ENCODE peak calls at places on chromosomes 7 and 10, in ten cellular contexts. One of them, this sample, is unnamed.

GRCh38 chr7:84112771-84113170 is 81.8 kb downstream of the SEMA3A start:
- DNase-seq in stimulated activated CD4-positive, alpha-beta T cell treated with anti-CD3 and anti-CD28 coated beads, Interleukin-12 subunit alpha, Interleukin-12 subunit beta, amount 100 ng/mL, for 48 hours: no peak
- DNase-seq in activated CD8-positive, alpha-beta memory T cell treated with anti-CD3 and anti-CD28 coated beads for 1 hour: no peak
- DNase-seq in activated CD4-positive, alpha-beta T cell treated with anti-CD3 and anti-CD28 coated beads, Interleukin-2, amount 10 ng/mL, durations not matched to agents 7 days and 5 days: no peak
- DNase-seq in A549: no peak
- DNase-seq in stimulated activated CD8-positive, alpha-beta memory T cell treated with anti-CD3 and anti-CD28 coated beads, Interleukin-15, amount 100 ng/mL, for 24 hours: no peak
- DNase-seq in mammary epithelial cell: no peak
- DNase-seq in cardiac muscle cell: no peak
- DNase-seq in BJ: no peak
- DNase-seq in HS-27A: no peak
- DNase-seq in this sample: no peak

GRCh38 chr7:816751-817671 is 15.3 kb upstream of the SUN1 start:
- DNase-seq in stimulated activated CD4-positive, alpha-beta T cell treated with anti-CD3 and anti-CD28 coated beads, Interleukin-12 subunit alpha, Interleukin-12 subunit beta, amount 100 ng/mL, for 48 hours: peak
- DNase-seq in activated CD8-positive, alpha-beta memory T cell treated with anti-CD3 and anti-CD28 coated beads for 1 hour: no peak
- DNase-seq in activated CD4-positive, alpha-beta T cell treated with anti-CD3 and anti-CD28 coated beads, Interleukin-2, amount 10 ng/mL, durations not matched to agents 7 days and 5 days: peak
- DNase-seq in A549: peak
- DNase-seq in stimulated activated CD8-positive, alpha-beta memory T cell treated with anti-CD3 and anti-CD28 coated beads, Interleukin-15, amount 100 ng/mL, for 24 hours: no peak
- DNase-seq in mammary epithelial cell: peak
- DNase-seq in cardiac muscle cell: peak
- DNase-seq in BJ: no peak
- DNase-seq in HS-27A: no peak
- DNase-seq in this sample: no peak

GRCh38 chr10:103154464-103155299 is 38.4 kb downstream of the NT5C2 start:
- DNase-seq in stimulated activated CD4-positive, alpha-beta T cell treated with anti-CD3 and anti-CD28 coated beads, Interleukin-12 subunit alpha, Interleukin-12 subunit beta, amount 100 ng/mL, for 48 hours: no peak
- DNase-seq in activated CD8-positive, alpha-beta memory T cell treated with anti-CD3 and anti-CD28 coated beads for 1 hour: no peak
- DNase-seq in activated CD4-positive, alpha-beta T cell treated with anti-CD3 and anti-CD28 coated beads, Interleukin-2, amount 10 ng/mL, durations not matched to agents 7 days and 5 days: no peak
- DNase-seq in A549: no peak
- DNase-seq in stimulated activated CD8-positive, alpha-beta memory T cell treated with anti-CD3 and anti-CD28 coated beads, Interleukin-15, amount 100 ng/mL, for 24 hours: no peak
- DNase-seq in mammary epithelial cell: no peak
- DNase-seq in cardiac muscle cell: peak
- DNase-seq in BJ: no peak
- DNase-seq in HS-27A: no peak
- DNase-seq in this sample: no peak

GRCh38 chr7:79051915-79052314 is 401.6 kb downstream of the MAGI2 start:
- DNase-seq in stimulated activated CD4-positive, alpha-beta T cell treated with anti-CD3 and anti-CD28 coated beads, Interleukin-12 subunit alpha, Interleukin-12 subunit beta, amount 100 ng/mL, for 48 hours: no peak
- DNase-seq in activated CD8-positive, alpha-beta memory T cell treated with anti-CD3 and anti-CD28 coated beads for 1 hour: no peak
- DNase-seq in activated CD4-positive, alpha-beta T cell treated with anti-CD3 and anti-CD28 coated beads, Interleukin-2, amount 10 ng/mL, durations not matched to agents 7 days and 5 days: no peak
- DNase-seq in A549: no peak
- DNase-seq in stimulated activated CD8-positive, alpha-beta memory T cell treated with anti-CD3 and anti-CD28 coated beads, Interleukin-15, amount 100 ng/mL, for 24 hours: no peak
- DNase-seq in mammary epithelial cell: peak
- DNase-seq in cardiac muscle cell: no peak
- DNase-seq in BJ: no peak
- DNase-seq in HS-27A: no peak
- DNase-seq in this sample: no peak

GRCh38 chr7:129840757-129841156 is 112.0 kb downstream of the UBE2H start:
- DNase-seq in stimulated activated CD4-positive, alpha-beta T cell treated with anti-CD3 and anti-CD28 coated beads, Interleukin-12 subunit alpha, Interleukin-12 subunit beta, amount 100 ng/mL, for 48 hours: no peak
- DNase-seq in activated CD8-positive, alpha-beta memory T cell treated with anti-CD3 and anti-CD28 coated beads for 1 hour: no peak
- DNase-seq in activated CD4-positive, alpha-beta T cell treated with anti-CD3 and anti-CD28 coated beads, Interleukin-2, amount 10 ng/mL, durations not matched to agents 7 days and 5 days: no peak
- DNase-seq in A549: no peak
- DNase-seq in stimulated activated CD8-positive, alpha-beta memory T cell treated with anti-CD3 and anti-CD28 coated beads, Interleukin-15, amount 100 ng/mL, for 24 hours: no peak
- DNase-seq in mammary epithelial cell: no peak
- DNase-seq in cardiac muscle cell: peak
- DNase-seq in BJ: no peak
- DNase-seq in HS-27A: no peak
- DNase-seq in this sample: no peak

GRCh38 chr7:28685291-28685659 is 272.9 kb downstream of the TRIL start:
- DNase-seq in stimulated activated CD4-positive, alpha-beta T cell treated with anti-CD3 and anti-CD28 coated beads, Interleukin-12 subunit alpha, Interleukin-12 subunit beta, amount 100 ng/mL, for 48 hours: no peak
- DNase-seq in activated CD8-positive, alpha-beta memory T cell treated with anti-CD3 and anti-CD28 coated beads for 1 hour: no peak
- DNase-seq in activated CD4-positive, alpha-beta T cell treated with anti-CD3 and anti-CD28 coated beads, Interleukin-2, amount 10 ng/mL, durations not matched to agents 7 days and 5 days: no peak
- DNase-seq in A549: no peak
- DNase-seq in stimulated activated CD8-positive, alpha-beta memory T cell treated with anti-CD3 and anti-CD28 coated beads, Interleukin-15, amount 100 ng/mL, for 24 hours: no peak
- DNase-seq in mammary epithelial cell: no peak
- DNase-seq in cardiac muscle cell: no peak
- DNase-seq in BJ: no peak
- DNase-seq in HS-27A: no peak
- DNase-seq in this sample: no peak

GRCh38 chr10:33005322-33006282 is 47.6 kb upstream of the ITGB1 start:
- DNase-seq in stimulated activated CD4-positive, alpha-beta T cell treated with anti-CD3 and anti-CD28 coated beads, Interleukin-12 subunit alpha, Interleukin-12 subunit beta, amount 100 ng/mL, for 48 hours: no peak
- DNase-seq in activated CD8-positive, alpha-beta memory T cell treated with anti-CD3 and anti-CD28 coated beads for 1 hour: no peak
- DNase-seq in activated CD4-positive, alpha-beta T cell treated with anti-CD3 and anti-CD28 coated beads, Interleukin-2, amount 10 ng/mL, durations not matched to agents 7 days and 5 days: no peak
- DNase-seq in A549: peak
- DNase-seq in stimulated activated CD8-positive, alpha-beta memory T cell treated with anti-CD3 and anti-CD28 coated beads, Interleukin-15, amount 100 ng/mL, for 24 hours: no peak
- DNase-seq in mammary epithelial cell: peak
- DNase-seq in cardiac muscle cell: peak
- DNase-seq in BJ: peak
- DNase-seq in HS-27A: peak
- DNase-seq in this sample: peak

GRCh38 chr10:132498562-132499366 is 38.8 kb upstream of the INPP5A start:
- DNase-seq in stimulated activated CD4-positive, alpha-beta T cell treated with anti-CD3 and anti-CD28 coated beads, Interleukin-12 subunit alpha, Interleukin-12 subunit beta, amount 100 ng/mL, for 48 hours: no peak
- DNase-seq in activated CD8-positive, alpha-beta memory T cell treated with anti-CD3 and anti-CD28 coated beads for 1 hour: no peak
- DNase-seq in activated CD4-positive, alpha-beta T cell treated with anti-CD3 and anti-CD28 coated beads, Interleukin-2, amount 10 ng/mL, durations not matched to agents 7 days and 5 days: no peak
- DNase-seq in A549: no peak
- DNase-seq in stimulated activated CD8-positive, alpha-beta memory T cell treated with anti-CD3 and anti-CD28 coated beads, Interleukin-15, amount 100 ng/mL, for 24 hours: no peak
- DNase-seq in mammary epithelial cell: no peak
- DNase-seq in cardiac muscle cell: no peak
- DNase-seq in BJ: no peak
- DNase-seq in HS-27A: no peak
- DNase-seq in this sample: no peak

GRCh38 chr10:108132303-108132702 is 967.8 kb upstream of the SORCS1 start:
- DNase-seq in stimulated activated CD4-positive, alpha-beta T cell treated with anti-CD3 and anti-CD28 coated beads, Interleukin-12 subunit alpha, Interleukin-12 subunit beta, amount 100 ng/mL, for 48 hours: no peak
- DNase-seq in activated CD8-positive, alpha-beta memory T cell treated with anti-CD3 and anti-CD28 coated beads for 1 hour: no peak
- DNase-seq in activated CD4-positive, alpha-beta T cell treated with anti-CD3 and anti-CD28 coated beads, Interleukin-2, amount 10 ng/mL, durations not matched to agents 7 days and 5 days: no peak
- DNase-seq in A549: no peak
- DNase-seq in stimulated activated CD8-positive, alpha-beta memory T cell treated with anti-CD3 and anti-CD28 coated beads, Interleukin-15, amount 100 ng/mL, for 24 hours: no peak
- DNase-seq in mammary epithelial cell: peak
- DNase-seq in cardiac muscle cell: no peak
- DNase-seq in BJ: no peak
- DNase-seq in HS-27A: no peak
- DNase-seq in this sample: no peak

GRCh38 chr10:47247190-47248059 is 52.6 kb upstream of the GDF10 start:
- DNase-seq in stimulated activated CD4-positive, alpha-beta T cell treated with anti-CD3 and anti-CD28 coated beads, Interleukin-12 subunit alpha, Interleukin-12 subunit beta, amount 100 ng/mL, for 48 hours: no peak
- DNase-seq in activated CD8-positive, alpha-beta memory T cell treated with anti-CD3 and anti-CD28 coated beads for 1 hour: no peak
- DNase-seq in activated CD4-positive, alpha-beta T cell treated with anti-CD3 and anti-CD28 coated beads, Interleukin-2, amount 10 ng/mL, durations not matched to agents 7 days and 5 days: no peak
- DNase-seq in A549: no peak
- DNase-seq in stimulated activated CD8-positive, alpha-beta memory T cell treated with anti-CD3 and anti-CD28 coated beads, Interleukin-15, amount 100 ng/mL, for 24 hours: no peak
- DNase-seq in mammary epithelial cell: no peak
- DNase-seq in cardiac muscle cell: peak
- DNase-seq in BJ: no peak
- DNase-seq in HS-27A: no peak
- DNase-seq in this sample: no peak

GRCh38 chr7:106864298-106865081 is 592 bp upstream of the PIK3CG start:
- DNase-seq in stimulated activated CD4-positive, alpha-beta T cell treated with anti-CD3 and anti-CD28 coated beads, Interleukin-12 subunit alpha, Interleukin-12 subunit beta, amount 100 ng/mL, for 48 hours: no peak
- DNase-seq in activated CD8-positive, alpha-beta memory T cell treated with anti-CD3 and anti-CD28 coated beads for 1 hour: no peak
- DNase-seq in activated CD4-positive, alpha-beta T cell treated with anti-CD3 and anti-CD28 coated beads, Interleukin-2, amount 10 ng/mL, durations not matched to agents 7 days and 5 days: peak
- DNase-seq in A549: no peak
- DNase-seq in stimulated activated CD8-positive, alpha-beta memory T cell treated with anti-CD3 and anti-CD28 coated beads, Interleukin-15, amount 100 ng/mL, for 24 hours: no peak
- DNase-seq in mammary epithelial cell: no peak
- DNase-seq in cardiac muscle cell: peak
- DNase-seq in BJ: no peak
- DNase-seq in HS-27A: no peak
- DNase-seq in this sample: no peak

GRCh38 chr10:77332256-77332655 is 305.4 kb downstream of the KCNMA1 start:
- DNase-seq in stimulated activated CD4-positive, alpha-beta T cell treated with anti-CD3 and anti-CD28 coated beads, Interleukin-12 subunit alpha, Interleukin-12 subunit beta, amount 100 ng/mL, for 48 hours: no peak
- DNase-seq in activated CD8-positive, alpha-beta memory T cell treated with anti-CD3 and anti-CD28 coated beads for 1 hour: no peak
- DNase-seq in activated CD4-positive, alpha-beta T cell treated with anti-CD3 and anti-CD28 coated beads, Interleukin-2, amount 10 ng/mL, durations not matched to agents 7 days and 5 days: no peak
- DNase-seq in A549: no peak
- DNase-seq in stimulated activated CD8-positive, alpha-beta memory T cell treated with anti-CD3 and anti-CD28 coated beads, Interleukin-15, amount 100 ng/mL, for 24 hours: no peak
- DNase-seq in mammary epithelial cell: no peak
- DNase-seq in cardiac muscle cell: no peak
- DNase-seq in BJ: no peak
- DNase-seq in HS-27A: no peak
- DNase-seq in this sample: no peak

GRCh38 chr7:73893342-73894101 is 32.6 kb downstream of the TMEM270 start:
- DNase-seq in stimulated activated CD4-positive, alpha-beta T cell treated with anti-CD3 and anti-CD28 coated beads, Interleukin-12 subunit alpha, Interleukin-12 subunit beta, amount 100 ng/mL, for 48 hours: no peak
- DNase-seq in activated CD8-positive, alpha-beta memory T cell treated with anti-CD3 and anti-CD28 coated beads for 1 hour: no peak
- DNase-seq in activated CD4-positive, alpha-beta T cell treated with anti-CD3 and anti-CD28 coated beads, Interleukin-2, amount 10 ng/mL, durations not matched to agents 7 days and 5 days: no peak
- DNase-seq in A549: no peak
- DNase-seq in stimulated activated CD8-positive, alpha-beta memory T cell treated with anti-CD3 and anti-CD28 coated beads, Interleukin-15, amount 100 ng/mL, for 24 hours: no peak
- DNase-seq in mammary epithelial cell: no peak
- DNase-seq in cardiac muscle cell: no peak
- DNase-seq in BJ: no peak
- DNase-seq in HS-27A: no peak
- DNase-seq in this sample: no peak

GRCh38 chr10:27500886-27501285 is 3.2 kb upstream of the RAB18 start:
- DNase-seq in stimulated activated CD4-positive, alpha-beta T cell treated with anti-CD3 and anti-CD28 coated beads, Interleukin-12 subunit alpha, Interleukin-12 subunit beta, amount 100 ng/mL, for 48 hours: no peak
- DNase-seq in activated CD8-positive, alpha-beta memory T cell treated with anti-CD3 and anti-CD28 coated beads for 1 hour: no peak
- DNase-seq in activated CD4-positive, alpha-beta T cell treated with anti-CD3 and anti-CD28 coated beads, Interleukin-2, amount 10 ng/mL, durations not matched to agents 7 days and 5 days: no peak
- DNase-seq in A549: no peak
- DNase-seq in stimulated activated CD8-positive, alpha-beta memory T cell treated with anti-CD3 and anti-CD28 coated beads, Interleukin-15, amount 100 ng/mL, for 24 hours: no peak
- DNase-seq in mammary epithelial cell: peak
- DNase-seq in cardiac muscle cell: no peak
- DNase-seq in BJ: no peak
- DNase-seq in HS-27A: no peak
- DNase-seq in this sample: no peak

GRCh38 chr10:92810934-92811532 is 37.3 kb upstream of the EXOC6 start:
- DNase-seq in stimulated activated CD4-positive, alpha-beta T cell treated with anti-CD3 and anti-CD28 coated beads, Interleukin-12 subunit alpha, Interleukin-12 subunit beta, amount 100 ng/mL, for 48 hours: no peak
- DNase-seq in activated CD8-positive, alpha-beta memory T cell treated with anti-CD3 and anti-CD28 coated beads for 1 hour: no peak
- DNase-seq in activated CD4-positive, alpha-beta T cell treated with anti-CD3 and anti-CD28 coated beads, Interleukin-2, amount 10 ng/mL, durations not matched to agents 7 days and 5 days: no peak
- DNase-seq in A549: no peak
- DNase-seq in stimulated activated CD8-positive, alpha-beta memory T cell treated with anti-CD3 and anti-CD28 coated beads, Interleukin-15, amount 100 ng/mL, for 24 hours: no peak
- DNase-seq in mammary epithelial cell: no peak
- DNase-seq in cardiac muscle cell: no peak
- DNase-seq in BJ: no peak
- DNase-seq in HS-27A: no peak
- DNase-seq in this sample: no peak

GRCh38 chr10:19918800-19919199 is 102.6 kb downstream of the PLXDC2 start:
- DNase-seq in stimulated activated CD4-positive, alpha-beta T cell treated with anti-CD3 and anti-CD28 coated beads, Interleukin-12 subunit alpha, Interleukin-12 subunit beta, amount 100 ng/mL, for 48 hours: no peak
- DNase-seq in activated CD8-positive, alpha-beta memory T cell treated with anti-CD3 and anti-CD28 coated beads for 1 hour: no peak
- DNase-seq in activated CD4-positive, alpha-beta T cell treated with anti-CD3 and anti-CD28 coated beads, Interleukin-2, amount 10 ng/mL, durations not matched to agents 7 days and 5 days: no peak
- DNase-seq in A549: no peak
- DNase-seq in stimulated activated CD8-positive, alpha-beta memory T cell treated with anti-CD3 and anti-CD28 coated beads, Interleukin-15, amount 100 ng/mL, for 24 hours: no peak
- DNase-seq in mammary epithelial cell: peak
- DNase-seq in cardiac muscle cell: peak
- DNase-seq in BJ: no peak
- DNase-seq in HS-27A: no peak
- DNase-seq in this sample: no peak

GRCh38 chr7:106354822-106355221 is 70.0 kb upstream of the NAMPT start:
- DNase-seq in stimulated activated CD4-positive, alpha-beta T cell treated with anti-CD3 and anti-CD28 coated beads, Interleukin-12 subunit alpha, Interleukin-12 subunit beta, amount 100 ng/mL, for 48 hours: no peak
- DNase-seq in activated CD8-positive, alpha-beta memory T cell treated with anti-CD3 and anti-CD28 coated beads for 1 hour: no peak
- DNase-seq in activated CD4-positive, alpha-beta T cell treated with anti-CD3 and anti-CD28 coated beads, Interleukin-2, amount 10 ng/mL, durations not matched to agents 7 days and 5 days: no peak
- DNase-seq in A549: no peak
- DNase-seq in stimulated activated CD8-positive, alpha-beta memory T cell treated with anti-CD3 and anti-CD28 coated beads, Interleukin-15, amount 100 ng/mL, for 24 hours: no peak
- DNase-seq in mammary epithelial cell: no peak
- DNase-seq in cardiac muscle cell: no peak
- DNase-seq in BJ: no peak
- DNase-seq in HS-27A: no peak
- DNase-seq in this sample: no peak

GRCh38 chr10:75597691-75598455 is 166.4 kb downstream of the LRMDA start:
- DNase-seq in stimulated activated CD4-positive, alpha-beta T cell treated with anti-CD3 and anti-CD28 coated beads, Interleukin-12 subunit alpha, Interleukin-12 subunit beta, amount 100 ng/mL, for 48 hours: no peak
- DNase-seq in activated CD8-positive, alpha-beta memory T cell treated with anti-CD3 and anti-CD28 coated beads for 1 hour: no peak
- DNase-seq in activated CD4-positive, alpha-beta T cell treated with anti-CD3 and anti-CD28 coated beads, Interleukin-2, amount 10 ng/mL, durations not matched to agents 7 days and 5 days: no peak
- DNase-seq in A549: no peak
- DNase-seq in stimulated activated CD8-positive, alpha-beta memory T cell treated with anti-CD3 and anti-CD28 coated beads, Interleukin-15, amount 100 ng/mL, for 24 hours: no peak
- DNase-seq in mammary epithelial cell: no peak
- DNase-seq in cardiac muscle cell: no peak
- DNase-seq in BJ: no peak
- DNase-seq in HS-27A: no peak
- DNase-seq in this sample: no peak

GRCh38 chr10:86849495-86849894 is 93.1 kb downstream of the BMPR1A start:
- DNase-seq in stimulated activated CD4-positive, alpha-beta T cell treated with anti-CD3 and anti-CD28 coated beads, Interleukin-12 subunit alpha, Interleukin-12 subunit beta, amount 100 ng/mL, for 48 hours: no peak
- DNase-seq in activated CD8-positive, alpha-beta memory T cell treated with anti-CD3 and anti-CD28 coated beads for 1 hour: no peak
- DNase-seq in activated CD4-positive, alpha-beta T cell treated with anti-CD3 and anti-CD28 coated beads, Interleukin-2, amount 10 ng/mL, durations not matched to agents 7 days and 5 days: no peak
- DNase-seq in A549: no peak
- DNase-seq in stimulated activated CD8-positive, alpha-beta memory T cell treated with anti-CD3 and anti-CD28 coated beads, Interleukin-15, amount 100 ng/mL, for 24 hours: no peak
- DNase-seq in mammary epithelial cell: no peak
- DNase-seq in cardiac muscle cell: no peak
- DNase-seq in BJ: no peak
- DNase-seq in HS-27A: no peak
- DNase-seq in this sample: no peak

GRCh38 chr7:136958016-136958415 is 89.6 kb downstream of the CHRM2 start:
- DNase-seq in stimulated activated CD4-positive, alpha-beta T cell treated with anti-CD3 and anti-CD28 coated beads, Interleukin-12 subunit alpha, Interleukin-12 subunit beta, amount 100 ng/mL, for 48 hours: no peak
- DNase-seq in activated CD8-positive, alpha-beta memory T cell treated with anti-CD3 and anti-CD28 coated beads for 1 hour: no peak
- DNase-seq in activated CD4-positive, alpha-beta T cell treated with anti-CD3 and anti-CD28 coated beads, Interleukin-2, amount 10 ng/mL, durations not matched to agents 7 days and 5 days: no peak
- DNase-seq in A549: no peak
- DNase-seq in stimulated activated CD8-positive, alpha-beta memory T cell treated with anti-CD3 and anti-CD28 coated beads, Interleukin-15, amount 100 ng/mL, for 24 hours: no peak
- DNase-seq in mammary epithelial cell: no peak
- DNase-seq in cardiac muscle cell: peak
- DNase-seq in BJ: no peak
- DNase-seq in HS-27A: no peak
- DNase-seq in this sample: no peak

GRCh38 chr10:69836728-69837025 is 35.0 kb downstream of the COL13A1 start:
- DNase-seq in stimulated activated CD4-positive, alpha-beta T cell treated with anti-CD3 and anti-CD28 coated beads, Interleukin-12 subunit alpha, Interleukin-12 subunit beta, amount 100 ng/mL, for 48 hours: no peak
- DNase-seq in activated CD8-positive, alpha-beta memory T cell treated with anti-CD3 and anti-CD28 coated beads for 1 hour: no peak
- DNase-seq in activated CD4-positive, alpha-beta T cell treated with anti-CD3 and anti-CD28 coated beads, Interleukin-2, amount 10 ng/mL, durations not matched to agents 7 days and 5 days: no peak
- DNase-seq in A549: no peak
- DNase-seq in stimulated activated CD8-positive, alpha-beta memory T cell treated with anti-CD3 and anti-CD28 coated beads, Interleukin-15, amount 100 ng/mL, for 24 hours: no peak
- DNase-seq in mammary epithelial cell: no peak
- DNase-seq in cardiac muscle cell: no peak
- DNase-seq in BJ: no peak
- DNase-seq in HS-27A: no peak
- DNase-seq in this sample: no peak

GRCh38 chr10:18658301-18658991 is 785 bp upstream of the ARL5B start:
- DNase-seq in stimulated activated CD4-positive, alpha-beta T cell treated with anti-CD3 and anti-CD28 coated beads, Interleukin-12 subunit alpha, Interleukin-12 subunit beta, amount 100 ng/mL, for 48 hours: no peak
- DNase-seq in activated CD8-positive, alpha-beta memory T cell treated with anti-CD3 and anti-CD28 coated beads for 1 hour: no peak
- DNase-seq in activated CD4-positive, alpha-beta T cell treated with anti-CD3 and anti-CD28 coated beads, Interleukin-2, amount 10 ng/mL, durations not matched to agents 7 days and 5 days: peak
- DNase-seq in A549: no peak
- DNase-seq in stimulated activated CD8-positive, alpha-beta memory T cell treated with anti-CD3 and anti-CD28 coated beads, Interleukin-15, amount 100 ng/mL, for 24 hours: no peak
- DNase-seq in mammary epithelial cell: peak
- DNase-seq in cardiac muscle cell: peak
- DNase-seq in BJ: no peak
- DNase-seq in HS-27A: no peak
- DNase-seq in this sample: no peak

GRCh38 chr10:64732372-64732715 is 1211.1 kb downstream of the REEP3 start:
- DNase-seq in stimulated activated CD4-positive, alpha-beta T cell treated with anti-CD3 and anti-CD28 coated beads, Interleukin-12 subunit alpha, Interleukin-12 subunit beta, amount 100 ng/mL, for 48 hours: no peak
- DNase-seq in activated CD8-positive, alpha-beta memory T cell treated with anti-CD3 and anti-CD28 coated beads for 1 hour: no peak
- DNase-seq in activated CD4-positive, alpha-beta T cell treated with anti-CD3 and anti-CD28 coated beads, Interleukin-2, amount 10 ng/mL, durations not matched to agents 7 days and 5 days: no peak
- DNase-seq in A549: no peak
- DNase-seq in stimulated activated CD8-positive, alpha-beta memory T cell treated with anti-CD3 and anti-CD28 coated beads, Interleukin-15, amount 100 ng/mL, for 24 hours: no peak
- DNase-seq in mammary epithelial cell: no peak
- DNase-seq in cardiac muscle cell: no peak
- DNase-seq in BJ: no peak
- DNase-seq in HS-27A: no peak
- DNase-seq in this sample: no peak

GRCh38 chr7:102469351-102469971 is 4.7 kb downstream of the LRWD1 start:
- DNase-seq in stimulated activated CD4-positive, alpha-beta T cell treated with anti-CD3 and anti-CD28 coated beads, Interleukin-12 subunit alpha, Interleukin-12 subunit beta, amount 100 ng/mL, for 48 hours: no peak
- DNase-seq in activated CD8-positive, alpha-beta memory T cell treated with anti-CD3 and anti-CD28 coated beads for 1 hour: no peak
- DNase-seq in activated CD4-positive, alpha-beta T cell treated with anti-CD3 and anti-CD28 coated beads, Interleukin-2, amount 10 ng/mL, durations not matched to agents 7 days and 5 days: no peak
- DNase-seq in A549: no peak
- DNase-seq in stimulated activated CD8-positive, alpha-beta memory T cell treated with anti-CD3 and anti-CD28 coated beads, Interleukin-15, amount 100 ng/mL, for 24 hours: no peak
- DNase-seq in mammary epithelial cell: no peak
- DNase-seq in cardiac muscle cell: no peak
- DNase-seq in BJ: no peak
- DNase-seq in HS-27A: no peak
- DNase-seq in this sample: no peak